ENCODE peak calls at places on chromosomes 7 and 10, in ten cellular contexts. L is stomach, Y is breast epithelium, R is suprapubic skin, P is K562, X is GM12878, U is Panc1, E is transverse colon, O is GM23338, C is spleen. M is an unnamed sample.

GRCh38 chr7:156175003-156175402 is 362.7 kb upstream of the SHH start:
- DNase-seq in L (no peak), U (no peak), E (no peak), Y (no peak), X (no peak), R (no peak), O (no peak), P (no peak), C (no peak), M (no peak)

GRCh38 chr10:86688398-86688921 is 20.1 kb downstream of the LDB3 start:
- DNase-seq in C (no peak), O (peak; percentile 85), R (peak; percentile 79), E (peak; percentile 63), P (peak; percentile 71), U (no peak), L (peak; percentile 65), Y (no peak), X (no peak), M (peak; percentile 48)

GRCh38 chr10:123140983-123141390 is 5.2 kb downstream of the HMX3 start:
- DNase-seq in C (no peak), X (no peak), O (no peak), E (no peak), P (no peak), U (no peak), L (no peak), R (no peak), Y (no peak), M (no peak)

GRCh38 chr7:129690701-129691100 is 79.2 kb downstream of the NRF1 start:
- DNase-seq in X (no peak), P (no peak), Y (no peak), C (no peak), O (no peak), E (no peak), U (no peak), L (no peak), R (no peak), M (no peak)

GRCh38 chr7:5429857-5430611 is 6.4 kb upstream of the TNRC18 start:
- DNase-seq in P (peak; percentile 55), X (no peak), U (no peak), E (peak; percentile 69), C (no peak), Y (no peak), O (peak; percentile 63), R (no peak), L (peak; percentile 53), M (peak; percentile 87)

GRCh38 chr7:22200238-22200637 is 156.7 kb downstream of the RAPGEF5 start:
- DNase-seq in Y (no peak), R (no peak), L (no peak), O (no peak), U (no peak), C (no peak), X (no peak), E (no peak), P (no peak), M (no peak)

GRCh38 chr10:60296073-60296472 is 93.6 kb downstream of the ANK3 start:
- DNase-seq in R (no peak), X (no peak), P (no peak), C (no peak), O (no peak), E (no peak), U (no peak), Y (no peak), L (no peak), M (no peak)

GRCh38 chr10:49558194-49558593 is 19.3 kb upstream of the ERCC6 start:
- DNase-seq in P (no peak), X (no peak), L (no peak), R (no peak), E (no peak), C (no peak), U (no peak), Y (no peak), O (no peak), M (no peak)

GRCh38 chr10:75024971-75025523 is 86.4 kb upstream of the SAMD8 start:
- DNase-seq in P (no peak), R (no peak), E (no peak), L (peak; percentile 38), C (no peak), Y (no peak), X (no peak), O (no peak), U (no peak), M (no peak)

GRCh38 chr10:91088300-91089140 is 131.9 kb upstream of the PCGF5 start:
- DNase-seq in L (no peak), E (no peak), C (no peak), P (peak; percentile 26), O (peak; percentile 23), R (no peak), X (no peak), U (no peak), Y (no peak), M (no peak)

DNA sequence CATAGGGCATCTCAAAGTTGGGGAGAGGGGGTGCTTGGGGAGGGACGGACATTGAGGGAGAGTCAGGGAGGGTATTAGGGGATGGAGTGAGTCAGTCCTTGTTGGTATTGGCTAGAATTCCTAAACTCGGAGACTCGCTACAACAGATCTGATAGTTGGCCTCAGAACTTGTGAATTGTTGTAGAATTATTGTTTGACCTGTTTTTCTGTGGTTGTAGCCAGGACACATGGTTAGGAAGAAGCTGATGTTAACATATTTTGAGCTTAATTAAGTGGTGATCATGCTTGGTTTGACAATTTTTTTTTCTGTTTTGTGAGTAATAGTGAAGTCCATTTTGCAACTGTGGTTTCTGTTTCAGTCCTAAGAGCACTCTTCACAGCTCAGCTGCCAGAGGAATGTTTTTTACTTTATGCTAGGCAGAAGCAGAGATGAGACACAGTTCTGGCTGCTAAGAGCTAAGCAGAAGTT is 1190.3 kb upstream of the C7orf33 start:
- DNase-seq in U (no peak), L (no peak), E (no peak), Y (no peak), P (no peak), X (no peak), O (no peak), R (no peak), C (no peak), M (no peak)
- H3K4me3 ChIP-seq in U (no peak overlapping the region), L (no peak overlapping the region), E (no peak overlapping the region), Y (no peak overlapping the region), P (no peak overlapping the region), X (no peak overlapping the region), O (no peak overlapping the region), R (no peak overlapping the region), C (no peak overlapping the region), M (no peak overlapping the region)

DNA sequence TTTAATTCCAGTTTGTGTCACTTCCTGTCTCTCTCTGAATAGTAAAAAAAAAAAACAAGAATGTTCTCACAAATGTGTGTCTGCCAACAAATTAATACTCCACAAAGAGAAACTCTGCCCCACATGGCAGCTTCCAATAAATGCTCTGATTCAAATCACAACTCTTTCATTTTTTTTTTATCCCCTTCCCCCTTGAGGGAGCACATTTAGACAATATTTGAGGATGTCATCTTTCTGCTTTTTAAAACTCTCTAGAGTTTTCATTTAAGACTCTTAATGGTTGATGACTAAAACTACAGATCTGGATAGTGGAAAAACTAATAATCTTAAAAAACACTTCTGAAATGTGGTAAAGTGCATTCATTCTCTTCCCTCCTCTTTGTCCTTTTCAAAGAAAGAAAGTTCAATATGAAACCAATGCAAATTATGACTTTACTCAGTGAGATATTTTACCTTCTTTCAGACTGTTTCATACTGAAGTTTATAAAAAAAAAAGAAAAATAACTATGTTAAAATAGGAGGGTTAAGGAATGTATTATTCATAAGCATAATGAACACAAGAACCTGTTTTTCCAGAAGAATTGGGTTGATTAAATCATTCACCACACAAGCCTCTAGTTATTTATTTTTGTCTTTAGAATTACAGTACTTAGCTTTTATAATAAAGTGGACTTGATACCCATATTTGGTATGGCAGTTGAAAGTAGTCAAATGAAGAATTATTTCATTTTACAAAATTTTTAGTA is 42.4 kb downstream of the ARID5B start:
- DNase-seq in L (no peak), Y (no peak), X (no peak), E (no peak), U (no peak), C (no peak), O (no peak), P (no peak), R (no peak), M (no peak)
- TF ChIP-seq CTCF in L (no peak), Y (peak; percentile 41), X (no peak), E (no peak), U (no peak), C (no peak), O (no peak), P (no peak), R (no peak), M (no peak)

GRCh38 chr10:132644544-132645530 is 107.2 kb downstream of the INPP5A start:
- DNase-seq in P (no peak), C (peak; percentile 76), Y (peak; percentile 47), O (no peak), R (peak; percentile 59), U (no peak), L (no peak), E (no peak), X (no peak), M (no peak)
- TF ChIP-seq POLR2AphosphoS5 in P (no peak), C (peak; percentile 41), Y (no peak), O (no peak), R (no peak), U (no peak), L (no peak), E (no peak), X (no peak), M (no peak)

GRCh38 chr7:116525913-116526857 is 1.3 kb downstream of the CAV1 start:
- DNase-seq in R (peak; percentile 85), X (no peak), L (peak; percentile 70), P (peak; percentile 88), O (peak; percentile 88), U (no peak), Y (peak; percentile 63), E (peak; percentile 80), C (peak; percentile 93), M (peak; percentile 62)

GRCh38 chr7:116527521-116527920 is 2.7 kb downstream of the CAV1 start:
- DNase-seq in O (no peak), P (no peak), R (no peak), C (no peak), E (no peak), L (no peak), Y (no peak), U (no peak), X (no peak), M (no peak)

GRCh38 chr7:116525298-116525912 is 569 bp downstream of the CAV1 start:
- DNase-seq in X (no peak), U (no peak), P (peak; percentile 45), E (peak; percentile 43), C (peak; percentile 83), L (peak; percentile 41), R (peak; percentile 84), O (peak; percentile 37), Y (peak; percentile 51), M (peak; percentile 20)

GRCh38 chr7:116528008-116528789 is 3.4 kb downstream of the CAV1 start:
- DNase-seq in R (peak; percentile 81), Y (no peak), U (no peak), C (no peak), L (no peak), E (peak; percentile 27), P (no peak), O (no peak), X (no peak), M (no peak)

GRCh38 chr7:116526897-116527296 is 2.1 kb downstream of the CAV1 start:
- DNase-seq in O (no peak), L (no peak), C (no peak), U (no peak), Y (no peak), P (no peak), X (no peak), E (no peak), R (no peak), M (no peak)
- H3K4me3 ChIP-seq in O (peak overlapping the region; percentile 83), L (peak overlapping the region; percentile 72), C (no peak overlapping the region), U (peak overlapping the region; percentile 90), Y (peak overlapping the region; percentile 82), P (no peak overlapping the region), X (peak overlapping the region; percentile 69), E (peak overlapping the region; percentile 49), R (peak overlapping the region; percentile 74), M (peak overlapping the region; percentile 51)